ENCODE peak calls at places on chromosome 12, in seven cellular contexts. E, S, L, J, K, M and A are unnamed samples.

GRCh38 chr12:22173154-22173553 is 127.1 kb downstream of the CMAS start:
- DNase-seq in K (no peak), E (no peak), J (no peak), L (no peak), S (no peak), M (no peak), A (no peak)

GRCh38 chr12:57630891-57631433 is 2.0 kb downstream of the B4GALNT1 start:
- DNase-seq in E (no peak), M (no peak), L (no peak), S (no peak), J (no peak), K (no peak), A (no peak)

GRCh38 chr12:116714175-116714574 is 23.7 kb downstream of the SPRING1 start:
- DNase-seq in E (no peak), K (no peak), J (no peak), M (no peak), S (no peak), L (no peak), A (no peak)

GRCh38 chr12:15966426-15966825 is 55.3 kb downstream of the DERA start:
- DNase-seq in S (peak; percentile 66), J (no peak), K (no peak), E (no peak), M (no peak), L (no peak), A (no peak)

GRCh38 chr12:59164991-59165718 is 244.9 kb upstream of the LRIG3 start:
- DNase-seq in K (no peak), L (peak; percentile 34), J (peak; percentile 24), M (peak; percentile 26), S (peak; percentile 74), E (no peak), A (peak; percentile 28)

GRCh38 chr12:25155031-25155576 is 39.9 kb downstream of the DNAI7 start:
- DNase-seq in K (no peak), J (peak; percentile 5), E (no peak), M (peak; percentile 0), L (no peak), S (peak; percentile 63), A (peak; percentile 31)

GRCh38 chr12:68410018-68410650 is 78.0 kb upstream of the MDM1 start:
- DNase-seq in S (peak; percentile 45), L (no peak), M (no peak), J (no peak), K (no peak), E (no peak), A (no peak)

GRCh38 chr12:107661830-107662229 is 23.8 kb upstream of the PWP1 start:
- DNase-seq in K (no peak), J (no peak), L (no peak), E (no peak), S (no peak), M (no peak), A (no peak)

GRCh38 chr12:51528852-51529545 is 62.0 kb upstream of the SCN8A start:
- DNase-seq in E (no peak), L (no peak), S (no peak), K (no peak), J (no peak), M (no peak), A (no peak)

GRCh38 chr12:94308612-94309011 is 151.1 kb downstream of the CEP83 start:
- DNase-seq in K (no peak), L (no peak), J (no peak), M (no peak), E (no peak), S (peak; percentile 71), A (no peak)

GRCh38 chr12:106226884-106227640 is 20.8 kb downstream of the CKAP4 start:
- DNase-seq in K (no peak), E (no peak), S (peak; percentile 72), L (no peak), M (peak; percentile 58), J (no peak), A (peak; percentile 41)